ENCODE peak calls at places on chromosomes 12 and 14, in five cellular contexts. One of them, this sample, is unnamed.

GRCh38 chr14:90509403-90509802 is 112.6 kb downstream of the CALM1 start:
- DNase-seq in C1 segment of cervical spinal cord: no peak
- DNase-seq in HEK293T: no peak
- DNase-seq in stimulated activated naive CD4-positive, alpha-beta T cell: no peak
- DNase-seq in astrocyte of the spinal cord: no peak
- DNase-seq in this sample: no peak

GRCh38 chr12:119069029-119069731 is 87.8 kb downstream of the SRRM4 start:
- DNase-seq in C1 segment of cervical spinal cord: no peak
- DNase-seq in HEK293T: no peak
- DNase-seq in stimulated activated naive CD4-positive, alpha-beta T cell: no peak
- DNase-seq in astrocyte of the spinal cord: no peak
- DNase-seq in this sample: no peak

GRCh38 chr14:20630340-20631022 is 11.0 kb downstream of the OR6S1 start:
- DNase-seq in C1 segment of cervical spinal cord: no peak
- DNase-seq in HEK293T: peak
- DNase-seq in stimulated activated naive CD4-positive, alpha-beta T cell: peak
- DNase-seq in astrocyte of the spinal cord: peak
- DNase-seq in this sample: no peak

GRCh38 chr14:50039120-50039517 is 77.3 kb downstream of the VCPKMT start:
- DNase-seq in C1 segment of cervical spinal cord: no peak
- DNase-seq in HEK293T: no peak
- DNase-seq in stimulated activated naive CD4-positive, alpha-beta T cell: no peak
- DNase-seq in astrocyte of the spinal cord: no peak
- DNase-seq in this sample: no peak

GRCh38 chr12:57235012-57235727 is 5.7 kb downstream of the SHMT2 start:
- DNase-seq in C1 segment of cervical spinal cord: no peak
- DNase-seq in HEK293T: no peak
- DNase-seq in stimulated activated naive CD4-positive, alpha-beta T cell: no peak
- DNase-seq in astrocyte of the spinal cord: peak
- DNase-seq in this sample: peak

GRCh38 chr14:105489607-105490317 is 1.3 kb upstream of the TEDC1 start:
- DNase-seq in C1 segment of cervical spinal cord: peak
- DNase-seq in HEK293T: peak
- DNase-seq in stimulated activated naive CD4-positive, alpha-beta T cell: peak
- DNase-seq in astrocyte of the spinal cord: peak
- DNase-seq in this sample: peak

GRCh38 chr14:68790656-68791077 is 2.2 kb downstream of the ZFP36L1 start:
- DNase-seq in C1 segment of cervical spinal cord: no peak
- DNase-seq in HEK293T: no peak
- DNase-seq in stimulated activated naive CD4-positive, alpha-beta T cell: peak
- DNase-seq in astrocyte of the spinal cord: no peak
- DNase-seq in this sample: no peak

GRCh38 chr12:108346727-108347710 is 7.9 kb upstream of the CMKLR1 start:
- DNase-seq in C1 segment of cervical spinal cord: no peak
- DNase-seq in HEK293T: no peak
- DNase-seq in stimulated activated naive CD4-positive, alpha-beta T cell: no peak
- DNase-seq in astrocyte of the spinal cord: no peak
- DNase-seq in this sample: no peak

GRCh38 chr12:94560416-94561221 is 89.7 kb downstream of the TMCC3 start:
- DNase-seq in C1 segment of cervical spinal cord: peak
- DNase-seq in HEK293T: no peak
- DNase-seq in stimulated activated naive CD4-positive, alpha-beta T cell: no peak
- DNase-seq in astrocyte of the spinal cord: peak
- DNase-seq in this sample: peak